ENCODE peak calls at places on chromosomes 2 and 18, in five cellular contexts. M is GM04503; T is fibroblast of the aortic adventitia; C is effector memory CD4-positive, alpha-beta T cell; B is Daoy. Q is an unnamed sample.

GRCh38 chr2:181189932-181190331 is 209.5 kb downstream of the UBE2E3 start:
- DNase-seq in M (no peak), T (peak), C (no peak), B (no peak), Q (no peak)

GRCh38 chr2:218270721-218271486 is 585 bp downstream of the PNKD start:
- DNase-seq in M (no peak), T (no peak), C (no peak), B (no peak), Q (no peak)

GRCh38 chr18:74797577-74798151 is 200.0 kb downstream of the ZNF407 start:
- DNase-seq in M (no peak), T (no peak), C (no peak), B (no peak), Q (no peak)

GRCh38 chr2:18118703-18119102 is 240.2 kb downstream of the KCNS3 start:
- DNase-seq in M (peak), T (peak), C (no peak), B (peak), Q (peak)

GRCh38 chr2:6896930-6897759 is 19.6 kb downstream of the RSAD2 start:
- DNase-seq in M (no peak), T (peak), C (no peak), B (peak), Q (peak)

GRCh38 chr2:205017381-205017780 is 472.1 kb downstream of the PARD3B start:
- DNase-seq in M (no peak), T (no peak), C (no peak), B (no peak), Q (no peak)

GRCh38 chr2:3490191-3491158 is 28.9 kb downstream of the ADI1 start:
- DNase-seq in M (no peak), T (no peak), C (no peak), B (no peak), Q (no peak)

GRCh38 chr18:57737661-57738060 is 65.5 kb downstream of the ATP8B1 start:
- DNase-seq in M (peak), T (peak), C (no peak), B (peak), Q (peak)

GRCh38 chr2:74867841-74868658 is 34.1 kb downstream of the HK2 start:
- DNase-seq in M (peak), T (peak), C (no peak), B (peak), Q (peak)

GRCh38 chr2:10762651-10763460 is 41.4 kb downstream of the ATP6V1C2 start:
- DNase-seq in M (no peak), T (peak), C (no peak), B (peak), Q (no peak)